ENCODE peak calls at places on chromosomes 7 and 10, in six cellular contexts. One of them, this sample, is unnamed.

GRCh38 chr10:76675951-76676587 is 961.5 kb downstream of the KCNMA1 start:
- DNase-seq in PC-3: peak
- DNase-seq in hepatocyte: peak
- DNase-seq in GM23338: no peak
- DNase-seq in astrocyte: peak
- DNase-seq in mammary epithelial cell: peak
- DNase-seq in this sample: peak

GRCh38 chr7:142196066-142196840 is 61.6 kb downstream of the PRSS58 start:
- DNase-seq in PC-3: no peak
- DNase-seq in hepatocyte: no peak
- DNase-seq in GM23338: no peak
- DNase-seq in astrocyte: peak
- DNase-seq in mammary epithelial cell: peak
- DNase-seq in this sample: peak

GRCh38 chr10:8086315-8086714 is 31.8 kb downstream of the GATA3 start:
- DNase-seq in PC-3: no peak
- DNase-seq in hepatocyte: no peak
- DNase-seq in GM23338: peak
- DNase-seq in astrocyte: no peak
- DNase-seq in mammary epithelial cell: no peak
- DNase-seq in this sample: no peak

GRCh38 chr10:72171175-72171630 is 44.6 kb upstream of the ANAPC16 start:
- DNase-seq in PC-3: peak
- DNase-seq in hepatocyte: peak
- DNase-seq in GM23338: no peak
- DNase-seq in astrocyte: peak
- DNase-seq in mammary epithelial cell: peak
- DNase-seq in this sample: peak

GRCh38 chr7:142516038-142516501 is 233.2 kb upstream of the PRSS1 start:
- DNase-seq in PC-3: peak
- DNase-seq in hepatocyte: peak
- DNase-seq in GM23338: peak
- DNase-seq in astrocyte: peak
- DNase-seq in mammary epithelial cell: peak
- DNase-seq in this sample: peak

GRCh38 chr7:122166708-122167107 is 22.7 kb upstream of the AASS start:
- DNase-seq in PC-3: peak
- DNase-seq in hepatocyte: peak
- DNase-seq in GM23338: no peak
- DNase-seq in astrocyte: peak
- DNase-seq in mammary epithelial cell: peak
- DNase-seq in this sample: peak

GRCh38 chr7:5652118-5652517 is 129.3 kb downstream of the RNF216 start:
- DNase-seq in PC-3: no peak
- DNase-seq in hepatocyte: no peak
- DNase-seq in GM23338: no peak
- DNase-seq in astrocyte: no peak
- DNase-seq in mammary epithelial cell: no peak
- DNase-seq in this sample: no peak

GRCh38 chr10:113084031-113084430 is 134.0 kb downstream of the TCF7L2 start:
- DNase-seq in PC-3: no peak
- DNase-seq in hepatocyte: no peak
- DNase-seq in GM23338: no peak
- DNase-seq in astrocyte: no peak
- DNase-seq in mammary epithelial cell: no peak
- DNase-seq in this sample: peak

GRCh38 chr10:29946953-29947700 is 112.3 kb downstream of the JCAD start:
- DNase-seq in PC-3: peak
- DNase-seq in hepatocyte: peak
- DNase-seq in GM23338: peak
- DNase-seq in astrocyte: peak
- DNase-seq in mammary epithelial cell: peak
- DNase-seq in this sample: peak

GRCh38 chr10:108358912-108359311 is 1194.4 kb upstream of the SORCS1 start:
- DNase-seq in PC-3: peak
- DNase-seq in hepatocyte: peak
- DNase-seq in GM23338: no peak
- DNase-seq in astrocyte: peak
- DNase-seq in mammary epithelial cell: peak
- DNase-seq in this sample: peak

GRCh38 chr10:3807221-3807927 is 22.4 kb upstream of the KLF6 start:
- DNase-seq in PC-3: no peak
- DNase-seq in hepatocyte: no peak
- DNase-seq in GM23338: peak
- DNase-seq in astrocyte: no peak
- DNase-seq in mammary epithelial cell: no peak
- DNase-seq in this sample: no peak

GRCh38 chr7:44264221-44264956 is 61.0 kb downstream of the CAMK2B start:
- DNase-seq in PC-3: peak
- DNase-seq in hepatocyte: no peak
- DNase-seq in GM23338: peak
- DNase-seq in astrocyte: no peak
- DNase-seq in mammary epithelial cell: peak
- DNase-seq in this sample: no peak

GRCh38 chr7:87513735-87514319 is 38.3 kb upstream of the ABCB4 start:
- DNase-seq in PC-3: no peak
- DNase-seq in hepatocyte: no peak
- DNase-seq in GM23338: no peak
- DNase-seq in astrocyte: no peak
- DNase-seq in mammary epithelial cell: no peak
- DNase-seq in this sample: no peak

GRCh38 chr10:99372546-99373271 is 43.6 kb downstream of the CNNM1 start:
- DNase-seq in PC-3: no peak
- DNase-seq in hepatocyte: peak
- DNase-seq in GM23338: no peak
- DNase-seq in astrocyte: peak
- DNase-seq in mammary epithelial cell: no peak
- DNase-seq in this sample: peak

GRCh38 chr7:134365341-134366054 is 48.8 kb upstream of the SLC35B4 start:
- DNase-seq in PC-3: peak
- DNase-seq in hepatocyte: peak
- DNase-seq in GM23338: no peak
- DNase-seq in astrocyte: peak
- DNase-seq in mammary epithelial cell: peak
- DNase-seq in this sample: peak

GRCh38 chr10:19819419-19820033 is 3.3 kb downstream of the PLXDC2 start:
- DNase-seq in PC-3: peak
- DNase-seq in hepatocyte: peak
- DNase-seq in GM23338: peak
- DNase-seq in astrocyte: peak
- DNase-seq in mammary epithelial cell: peak
- DNase-seq in this sample: peak
- TF ChIP-seq EZH2 in PC-3: no peak
- TF ChIP-seq EZH2 in hepatocyte: no peak
- TF ChIP-seq EZH2 in GM23338: no peak
- TF ChIP-seq EZH2 in astrocyte: no peak
- TF ChIP-seq EZH2 in mammary epithelial cell: no peak
- TF ChIP-seq EZH2 in this sample: no peak

GRCh38 chr10:50416885-50417284 is 165.6 kb upstream of the ASAH2 start:
- DNase-seq in PC-3: no peak
- DNase-seq in hepatocyte: no peak
- DNase-seq in GM23338: no peak
- DNase-seq in astrocyte: no peak
- DNase-seq in mammary epithelial cell: no peak
- DNase-seq in this sample: peak
- H3K4me2 ChIP-seq in PC-3: no peak
- H3K4me2 ChIP-seq in hepatocyte: peak
- H3K4me2 ChIP-seq in GM23338: peak
- H3K4me2 ChIP-seq in astrocyte: peak
- H3K4me2 ChIP-seq in mammary epithelial cell: peak
- H3K4me2 ChIP-seq in this sample: peak

GRCh38 chr10:98030093-98030821 is at the start of gene CRTAC1:
- DNase-seq in PC-3: no peak
- DNase-seq in hepatocyte: peak
- DNase-seq in GM23338: peak
- DNase-seq in astrocyte: no peak
- DNase-seq in mammary epithelial cell: no peak
- DNase-seq in this sample: peak
- TF ChIP-seq EZH2 in PC-3: no peak
- TF ChIP-seq EZH2 in hepatocyte: peak
- TF ChIP-seq EZH2 in GM23338: peak
- TF ChIP-seq EZH2 in astrocyte: peak
- TF ChIP-seq EZH2 in mammary epithelial cell: no peak
- TF ChIP-seq EZH2 in this sample: peak

DNA sequence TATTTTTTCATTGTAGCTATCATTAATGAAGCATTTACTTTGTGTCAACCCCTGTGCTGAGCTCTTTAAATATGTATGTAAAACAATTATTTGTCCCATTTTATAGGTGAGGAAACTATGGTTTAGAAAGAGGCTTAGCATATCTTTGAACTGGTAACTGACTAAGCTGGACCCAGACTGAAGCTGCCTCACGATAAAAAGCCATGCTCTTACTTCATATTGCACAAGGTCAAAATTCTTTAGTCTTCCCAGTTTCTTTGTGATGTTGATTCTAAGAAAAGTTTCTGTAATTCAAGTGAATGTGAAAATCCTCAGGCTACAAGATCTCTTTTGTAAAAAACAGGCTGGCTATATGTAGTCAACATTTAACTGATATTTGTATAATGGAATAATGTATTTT is 46.6 kb upstream of the SLC16A12 start:
- DNase-seq in PC-3: no peak
- DNase-seq in hepatocyte: no peak
- DNase-seq in GM23338: peak
- DNase-seq in astrocyte: no peak
- DNase-seq in mammary epithelial cell: no peak
- DNase-seq in this sample: no peak
- H3K4me2 ChIP-seq in PC-3: no peak
- H3K4me2 ChIP-seq in hepatocyte: no peak
- H3K4me2 ChIP-seq in GM23338: no peak
- H3K4me2 ChIP-seq in astrocyte: no peak
- H3K4me2 ChIP-seq in mammary epithelial cell: no peak
- H3K4me2 ChIP-seq in this sample: no peak

GRCh38 chr10:62815373-62816111 is 624 bp downstream of the EGR2 start:
- DNase-seq in PC-3: no peak
- DNase-seq in hepatocyte: peak
- DNase-seq in GM23338: peak
- DNase-seq in astrocyte: peak
- DNase-seq in mammary epithelial cell: peak
- DNase-seq in this sample: peak
- TF ChIP-seq EZH2 in PC-3: no peak
- TF ChIP-seq EZH2 in hepatocyte: peak
- TF ChIP-seq EZH2 in GM23338: peak
- TF ChIP-seq EZH2 in astrocyte: peak
- TF ChIP-seq EZH2 in mammary epithelial cell: no peak
- TF ChIP-seq EZH2 in this sample: no peak